ENCODE peak calls at places on chromosomes 13 and 19, in five cellular contexts. R is trophoblast cell, I is H1, K is H9, D is mesenchymal stem cell. X is an unnamed sample.

GRCh38 chr19:45049073-45049736 is 10.4 kb downstream of the CLASRP start:
- DNase-seq in R (peak; percentile 21), K (no peak), D (no peak), I (no peak), X (no peak)

GRCh38 chr13:39602614-39603366 is at the start of gene LHFPL6:
- DNase-seq in K (peak; percentile 72), I (peak; percentile 85), D (peak; percentile 92), R (peak; percentile 86), X (peak; percentile 73)

GRCh38 chr19:6409346-6409745 is 15.3 kb downstream of the KHSRP start:
- DNase-seq in D (no peak), R (no peak), I (no peak), K (no peak), X (no peak)

GRCh38 chr13:111970501-111971155 is 96.3 kb upstream of the SOX1 start:
- DNase-seq in I (no peak), D (no peak), R (no peak), K (no peak), X (no peak)

GRCh38 chr13:113105032-113105993 is at the start of gene F7:
- DNase-seq in R (no peak), D (no peak), I (no peak), K (no peak), X (no peak)

GRCh38 chr13:90177519-90177918 is 1170.0 kb upstream of the MIR17HG start:
- DNase-seq in D (no peak), I (no peak), K (no peak), R (no peak), X (no peak)

GRCh38 chr19:7515471-7516226 is at the start of gene ZNF358:
- DNase-seq in D (peak; percentile 68), R (peak; percentile 63), K (peak; percentile 84), I (peak; percentile 88), X (peak; percentile 76)

GRCh38 chr13:111973186-111974064 is 93.5 kb upstream of the SOX1 start:
- DNase-seq in R (no peak), I (no peak), K (no peak), D (no peak), X (no peak)

GRCh38 chr19:4012092-4012974 is 4.8 kb downstream of the PIAS4 start:
- DNase-seq in R (no peak), K (no peak), I (no peak), D (no peak), X (no peak)

GRCh38 chr19:47019431-47020041 is at the start of gene NPAS1:
- DNase-seq in R (peak; percentile 16), I (peak; percentile 84), D (no peak), K (peak; percentile 66), X (no peak)

GRCh38 chr13:47397739-47398138 is 500.9 kb upstream of the HTR2A start:
- DNase-seq in R (peak; percentile 86), I (no peak), K (no peak), D (peak; percentile 37), X (no peak)

GRCh38 chr19:46489445-46490272 is 6.0 kb downstream of the PNMA8B start:
- DNase-seq in K (no peak), R (peak; percentile 47), I (peak; percentile 74), D (peak; percentile 75), X (no peak)

GRCh38 chr13:32846020-32846451 is 170.2 kb upstream of the KL start:
- DNase-seq in I (peak; percentile 41), R (no peak), D (no peak), K (no peak), X (no peak)

GRCh38 chr19:6800991-6801396 is 28.5 kb downstream of the VAV1 start:
- DNase-seq in R (no peak), I (no peak), K (peak; percentile 30), D (no peak), X (no peak)

GRCh38 chr19:56141416-56141992 is 417 bp downstream of the ZNF444 start:
- DNase-seq in R (peak; percentile 85), K (no peak), I (peak; percentile 60), D (peak; percentile 19), X (no peak)

GRCh38 chr19:30224689-30225606 is 147.2 kb upstream of the ZNF536 start:
- DNase-seq in K (no peak), R (no peak), D (no peak), I (no peak), X (no peak)

GRCh38 chr13:39037880-39038568 is at the start of the genes NHLRC3 and PROSER1:
- DNase-seq in K (peak; percentile 89), R (peak; percentile 76), D (peak; percentile 89), I (peak; percentile 89), X (peak; percentile 88)

GRCh38 chr19:3671680-3672574 is 28.3 kb downstream of the PIP5K1C start:
- DNase-seq in D (peak; percentile 50), I (no peak), K (no peak), R (no peak), X (no peak)

GRCh38 chr13:112481458-112481857 is 105.3 kb downstream of the SPACA7 start:
- DNase-seq in I (no peak), R (no peak), D (no peak), K (no peak), X (no peak)

GRCh38 chr13:113149711-113150544 is 8.5 kb upstream of the PROZ start:
- DNase-seq in D (no peak), I (peak; percentile 35), R (no peak), K (peak; percentile 22), X (no peak)

GRCh38 chr19:48110350-48110966 is at the start of gene PLA2G4C:
- DNase-seq in R (peak; percentile 98), I (peak; percentile 82), D (peak; percentile 95), K (peak; percentile 93), X (peak; percentile 78)

GRCh38 chr19:48203227-48203793 is 32.8 kb downstream of the ZSWIM9 start:
- DNase-seq in K (no peak), I (no peak), R (no peak), D (no peak), X (no peak)

GRCh38 chr13:33740134-33740538 is 77.8 kb upstream of the RFC3 start:
- DNase-seq in R (no peak), D (no peak), K (no peak), I (no peak), X (no peak)

GRCh38 chr13:90968510-90968909 is 379.0 kb upstream of the MIR17HG start:
- DNase-seq in K (peak; percentile 48), R (no peak), D (peak; percentile 36), I (peak; percentile 50), X (peak; percentile 5)

GRCh38 chr19:29516821-29517395 is 8.9 kb upstream of the VSTM2B start:
- DNase-seq in K (no peak), I (no peak), R (no peak), D (no peak), X (no peak)

GRCh38 chr13:24636776-24637175 is 43.4 kb upstream of the ATP12A start:
- DNase-seq in I (no peak), D (no peak), K (no peak), R (no peak), X (no peak)

GRCh38 chr13:79736356-79736755 is 255.4 kb downstream of the NDFIP2 start:
- DNase-seq in K (no peak), R (peak; percentile 75), I (no peak), D (no peak), X (no peak)

GRCh38 chr19:14118165-14119051 is 846 bp upstream of the PRKACA start:
- DNase-seq in K (no peak), R (peak; percentile 47), I (peak; percentile 68), D (peak; percentile 88), X (peak; percentile 81)

GRCh38 chr13:106140476-106140875 is 395.0 kb downstream of the EFNB2 start:
- DNase-seq in R (no peak), I (no peak), K (no peak), D (no peak), X (no peak)

GRCh38 chr13:106145070-106145469 is 390.4 kb downstream of the EFNB2 start:
- DNase-seq in I (no peak), K (no peak), R (no peak), D (no peak), X (no peak)

GRCh38 chr13:106143392-106143791 is 392.1 kb downstream of the EFNB2 start:
- DNase-seq in D (no peak), I (no peak), K (no peak), R (no peak), X (no peak)

GRCh38 chr13:106145997-106146864 is 389.2 kb downstream of the EFNB2 start:
- DNase-seq in D (no peak), I (no peak), K (no peak), R (no peak), X (no peak)

DNA sequence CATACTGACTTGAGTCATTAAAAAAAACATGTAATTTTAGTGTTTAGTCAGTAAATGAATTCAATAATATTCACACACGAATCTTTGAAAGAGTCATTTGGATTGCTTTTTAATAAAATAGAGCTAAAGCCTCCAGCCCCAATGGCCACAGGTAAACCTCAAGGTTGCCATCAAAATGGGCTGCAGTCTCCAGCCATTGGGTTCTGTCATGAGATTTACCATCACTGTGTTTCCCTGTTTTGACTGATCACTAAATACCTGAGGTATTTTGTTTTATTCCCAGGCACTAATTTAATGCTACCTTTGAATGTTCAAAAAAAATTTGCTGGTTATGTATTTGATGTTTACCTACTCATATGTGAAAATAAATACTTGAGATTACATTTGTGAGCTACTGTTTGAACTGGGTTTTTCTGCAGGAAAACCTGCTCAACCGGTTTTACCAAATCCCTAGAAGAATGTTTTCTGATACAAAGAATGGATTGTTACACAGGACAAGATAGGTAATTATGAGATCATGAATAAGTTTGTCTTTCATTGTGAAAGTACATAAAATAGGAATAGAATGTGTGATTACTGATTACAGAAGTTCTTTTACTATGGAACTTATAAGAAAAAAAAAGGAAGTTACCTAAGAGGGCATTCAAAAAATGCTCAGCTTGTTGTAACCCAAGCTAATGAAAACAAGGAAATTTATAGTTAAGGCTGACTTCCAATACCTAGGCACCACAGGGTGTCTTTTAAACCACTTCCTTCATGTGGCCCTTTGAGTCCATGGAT is 391.3 kb downstream of the EFNB2 start:
- DNase-seq in K (no peak), D (no peak), I (no peak), R (peak; percentile 98), X (no peak)
- H2BK120ac ChIP-seq in K (no peak overlapping the region), D (no peak overlapping the region), I (no peak overlapping the region), R (peak overlapping the region; percentile 46), X (no peak overlapping the region)

DNA sequence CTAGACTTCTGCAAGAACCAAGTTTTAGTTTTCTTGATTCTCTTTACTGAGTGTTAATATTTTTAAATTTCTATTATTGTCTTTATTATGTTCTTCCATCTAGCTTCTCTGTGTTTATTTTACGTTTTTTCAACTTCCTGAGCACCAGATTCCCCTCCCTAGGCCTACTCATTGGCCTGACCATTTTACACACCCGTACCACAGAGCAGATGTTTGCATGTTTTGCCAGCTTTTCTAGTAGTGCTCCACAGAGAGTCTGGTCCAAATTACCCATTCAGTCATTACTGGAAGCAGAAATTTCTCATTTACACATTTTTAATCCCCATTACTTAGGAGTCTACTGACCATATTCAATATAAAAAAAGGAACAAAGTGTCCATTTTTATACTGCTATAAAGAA is 66.9 kb downstream of the ING1 start:
- DNase-seq in K (no peak), R (no peak), I (no peak), D (no peak), X (no peak)
- H2BK12ac ChIP-seq in K (no peak overlapping the region), R (no peak overlapping the region), I (no peak overlapping the region), D (no peak overlapping the region), X (no peak overlapping the region)

DNA sequence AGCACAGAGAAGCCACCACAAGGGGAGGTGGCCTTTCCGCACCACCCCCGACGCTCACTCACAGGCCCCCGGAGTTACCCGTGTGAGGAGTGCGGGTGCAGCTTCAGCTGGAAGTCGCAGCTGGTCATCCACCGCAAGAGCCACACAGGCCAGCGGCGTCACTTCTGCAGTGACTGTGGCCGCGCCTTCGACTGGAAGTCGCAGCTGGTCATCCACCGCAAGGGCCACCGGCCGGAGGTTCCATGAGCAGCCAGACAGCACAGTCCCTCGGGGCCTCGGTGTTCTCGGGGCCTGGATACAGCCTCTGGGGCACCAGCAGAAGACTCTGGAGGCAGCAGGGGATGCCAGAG is 4.3 kb downstream of the ZNF446 start:
- DNase-seq in R (no peak), K (no peak), I (no peak), D (no peak), X (no peak)
- H2BK120ac ChIP-seq in R (no peak overlapping the region), K (no peak overlapping the region), I (no peak overlapping the region), D (no peak overlapping the region), X (no peak overlapping the region)

GRCh38 chr13:41970918-41971317 is 10.0 kb upstream of the VWA8 start:
- DNase-seq in D (no peak), K (no peak), I (no peak), R (peak; percentile 75), X (no peak)
- H2BK12ac ChIP-seq in D (no peak overlapping the region), K (no peak overlapping the region), I (no peak overlapping the region), R (no peak overlapping the region), X (no peak overlapping the region)